ENCODE peak calls at places on chromosome 12, in five cellular contexts. T is activated B cell treated with CpG ODN at 0.5 μM for 24 hours, N is transverse colon, D is GM23338, W is astrocyte of the cerebellum. P is an unnamed sample.

GRCh38 chr12:128672428-128672827 is 151.3 kb downstream of the SLC15A4 start:
- DNase-seq in T (no peak), W (no peak), N (no peak), D (no peak), P (no peak)

GRCh38 chr12:94566345-94566744 is 84.0 kb downstream of the TMCC3 start:
- DNase-seq in D (no peak), N (no peak), T (no peak), W (no peak), P (no peak)

GRCh38 chr12:16504200-16504599 is 101.8 kb downstream of the LMO3 start:
- DNase-seq in D (no peak), N (no peak), T (no peak), W (no peak), P (no peak)

GRCh38 chr12:131690320-131690719 is 20.6 kb upstream of the SFSWAP start:
- DNase-seq in D (no peak), W (no peak), N (no peak), T (no peak), P (no peak)

GRCh38 chr12:121138284-121138683 is 5.6 kb downstream of the P2RX7 start:
- DNase-seq in D (peak), T (no peak), N (no peak), W (no peak), P (no peak)

GRCh38 chr12:52258335-52258901 is 16.0 kb upstream of the KRT86 start:
- DNase-seq in W (no peak), N (no peak), D (peak), T (no peak), P (peak)

GRCh38 chr12:92927436-92928116 is 1.5 kb downstream of the EEA1 start:
- DNase-seq in T (no peak), N (no peak), D (peak), W (no peak), P (no peak)

GRCh38 chr12:49170924-49171323 is 18.0 kb downstream of the TUBA1A start:
- DNase-seq in T (no peak), D (no peak), N (no peak), W (no peak), P (no peak)

GRCh38 chr12:78641837-78642423 is 222.6 kb upstream of the SYT1 start:
- DNase-seq in W (no peak), D (peak), N (no peak), T (no peak), P (no peak)

GRCh38 chr12:115251727-115252126 is 567.8 kb upstream of the TBX3 start:
- DNase-seq in W (no peak), T (no peak), N (no peak), D (peak), P (no peak)

GRCh38 chr12:117865505-117865904 is 103.3 kb downstream of the KSR2 start:
- DNase-seq in W (no peak), N (no peak), D (no peak), T (no peak), P (no peak)

GRCh38 chr12:64893961-64894360 is 69.5 kb downstream of the TBC1D30 start:
- DNase-seq in D (no peak), N (no peak), T (no peak), W (no peak), P (no peak)

GRCh38 chr12:28026701-28027100 is 54.2 kb upstream of the PTHLH start:
- DNase-seq in N (no peak), T (no peak), D (no peak), W (no peak), P (no peak)

GRCh38 chr12:113537751-113538087 is 66.0 kb upstream of the LHX5 start:
- DNase-seq in T (no peak), D (no peak), W (no peak), N (no peak), P (no peak)

GRCh38 chr12:130948751-130949150 is 5.0 kb upstream of the ADGRD1 start:
- DNase-seq in T (no peak), W (no peak), N (no peak), D (no peak), P (no peak)

GRCh38 chr12:51921017-51921725 is 13.9 kb downstream of the ACVRL1 start:
- DNase-seq in D (peak), T (no peak), W (no peak), N (no peak), P (no peak)

GRCh38 chr12:32777776-32778175 is 22.1 kb upstream of the YARS2 start:
- DNase-seq in T (no peak), D (no peak), N (no peak), W (no peak), P (no peak)

GRCh38 chr12:44812062-44812461 is 64.1 kb downstream of the NELL2 start:
- DNase-seq in N (no peak), D (peak), W (no peak), T (no peak), P (no peak)

GRCh38 chr12:86137936-86138335 is 118.3 kb downstream of the MGAT4C start:
- DNase-seq in D (no peak), T (no peak), N (no peak), W (peak), P (no peak)

GRCh38 chr12:11991604-11992003 is 79.1 kb upstream of the BCL2L14 start:
- DNase-seq in T (no peak), W (no peak), D (no peak), N (no peak), P (no peak)

GRCh38 chr12:58882796-58883195 is 37.5 kb downstream of the LRIG3 start:
- DNase-seq in D (peak), W (no peak), N (no peak), T (no peak), P (no peak)

GRCh38 chr12:90947869-90948268 is 7.1 kb downstream of the CCER1 start:
- DNase-seq in N (no peak), T (no peak), D (no peak), W (no peak), P (no peak)

GRCh38 chr12:116395381-116395780 is 117.9 kb upstream of the MED13L start:
- DNase-seq in D (no peak), T (no peak), W (no peak), N (no peak), P (no peak)

GRCh38 chr12:51517800-51518199 is 73.2 kb upstream of the SCN8A start:
- DNase-seq in T (no peak), N (no peak), D (peak), W (no peak), P (no peak)

GRCh38 chr12:132282950-132283771 is 46.2 kb downstream of the GALNT9 start:
- DNase-seq in D (peak), T (no peak), W (no peak), N (no peak), P (no peak)

GRCh38 chr12:11897923-11898322 is 172.8 kb upstream of the BCL2L14 start:
- DNase-seq in D (no peak), T (no peak), N (no peak), W (no peak), P (no peak)

GRCh38 chr12:93379432-93380308 is 1.9 kb downstream of the NUDT4 start:
- DNase-seq in W (no peak), D (no peak), T (no peak), N (no peak), P (no peak)

GRCh38 chr12:102061556-102062418 is at the start of gene WASHC3:
- DNase-seq in T (peak), D (peak), W (peak), N (peak), P (peak)

GRCh38 chr12:57549909-57550627 is at the start of gene KIF5A:
- DNase-seq in N (peak), D (peak), T (peak), W (no peak), P (peak)

GRCh38 chr12:116697305-116698130 is 40.4 kb downstream of the SPRING1 start:
- DNase-seq in W (no peak), D (peak), T (no peak), N (no peak), P (no peak)

GRCh38 chr12:5258498-5258897 is 173.4 kb upstream of the NTF3 start:
- DNase-seq in N (no peak), D (no peak), T (no peak), W (no peak), P (no peak)

GRCh38 chr12:91582799-91583198 is 400.2 kb upstream of the DCN start:
- DNase-seq in T (no peak), D (no peak), W (no peak), N (no peak), P (no peak)

GRCh38 chr12:119176267-119177055 is 2.3 kb upstream of the HSPB8 start:
- DNase-seq in T (no peak), D (peak), N (peak), W (peak), P (no peak)

GRCh38 chr12:101490286-101490920 is 15.3 kb downstream of the SPIC start:
- DNase-seq in D (peak), T (no peak), W (no peak), N (peak), P (no peak)

GRCh38 chr12:13218641-13219040 is 22.1 kb downstream of the EMP1 start:
- DNase-seq in N (no peak), T (no peak), W (no peak), D (no peak), P (no peak)

GRCh38 chr12:51579321-51579850 is 11.6 kb upstream of the SCN8A start:
- DNase-seq in D (no peak), T (no peak), N (no peak), W (no peak), P (no peak)

GRCh38 chr12:1373887-1374286 is 220.5 kb downstream of the FBXL14 start:
- DNase-seq in W (peak), D (no peak), N (no peak), T (no peak), P (no peak)

GRCh38 chr12:99957866-99958466 is 26.8 kb downstream of the ANKS1B start:
- DNase-seq in D (no peak), N (no peak), T (no peak), W (no peak), P (no peak)

DNA sequence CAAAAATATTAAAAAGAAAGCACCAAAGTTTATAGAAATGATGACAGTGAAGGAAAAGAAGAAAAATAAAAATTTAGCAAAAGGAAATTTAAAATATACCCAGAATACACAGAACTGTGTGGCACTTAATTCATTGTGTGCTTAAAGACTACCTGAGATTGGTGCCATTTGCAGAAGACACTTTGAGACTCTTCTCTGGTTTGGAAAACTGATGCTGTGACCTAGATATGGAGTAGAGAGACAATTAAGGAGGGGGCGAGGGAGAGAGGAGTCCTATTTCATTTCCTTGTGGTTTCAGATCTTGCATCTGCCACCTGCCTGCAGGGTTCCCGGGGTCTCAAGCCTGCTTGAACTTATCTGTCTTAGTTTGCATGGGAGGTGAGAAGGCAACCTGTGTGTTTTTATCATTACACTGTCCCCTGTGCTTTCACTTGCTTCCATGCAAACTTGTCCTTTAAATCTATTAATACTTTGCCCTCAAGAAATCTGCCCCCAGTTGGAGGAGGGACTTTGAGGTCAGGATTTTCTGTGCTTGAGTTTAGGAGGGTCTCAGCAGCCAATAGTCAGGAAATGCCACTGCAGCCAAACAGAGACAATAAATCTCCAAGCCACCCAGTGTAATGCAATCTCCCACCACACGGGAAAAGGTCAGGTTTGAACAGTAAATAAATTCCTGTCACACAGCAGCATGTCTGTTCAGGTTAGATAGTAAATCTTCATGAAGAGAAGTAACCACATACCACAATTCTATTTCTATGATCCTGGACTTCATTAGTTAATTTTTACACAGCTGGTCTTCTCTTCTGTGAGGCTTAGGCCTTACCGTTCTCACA is 119.4 kb downstream of the CAND1 start:
- DNase-seq in N (no peak), T (no peak), W (no peak), D (peak), P (no peak)
- TF ChIP-seq CTCF in N (no peak), T (no peak), W (peak), D (no peak), P (peak)

DNA sequence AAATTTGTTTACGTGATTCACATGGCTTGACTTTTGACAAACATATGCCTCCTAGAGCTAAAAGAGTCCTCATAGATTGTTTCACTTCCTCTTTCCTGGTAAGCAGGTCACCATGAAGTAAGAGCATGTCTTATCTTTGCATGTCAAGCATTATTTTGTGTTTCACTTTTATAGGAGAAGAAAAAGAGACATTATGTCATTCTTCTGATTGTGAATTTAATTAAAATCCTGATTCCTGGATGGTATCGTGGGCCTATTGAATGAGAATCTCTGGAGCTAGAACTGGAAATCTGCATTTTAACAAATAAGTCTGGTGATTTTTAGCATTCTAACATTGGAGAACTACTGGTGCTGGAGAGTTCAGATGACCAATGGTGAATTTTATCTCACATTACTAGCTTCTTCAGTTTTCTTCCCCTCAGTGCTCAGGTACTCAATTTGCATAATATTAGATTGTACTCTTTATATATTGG is 218.6 kb upstream of the ATP2B1 start:
- DNase-seq in T (no peak), W (no peak), N (no peak), D (no peak), P (no peak)
- TF ChIP-seq CTCF in T (no peak), W (no peak), N (no peak), D (no peak), P (no peak)

GRCh38 chr12:26122681-26123481 is 2.0 kb downstream of the BHLHE41 start:
- DNase-seq in W (peak), T (no peak), D (peak), N (peak), P (peak)
- TF ChIP-seq CTCF in W (peak), T (no peak), D (peak), N (peak), P (peak)

DNA sequence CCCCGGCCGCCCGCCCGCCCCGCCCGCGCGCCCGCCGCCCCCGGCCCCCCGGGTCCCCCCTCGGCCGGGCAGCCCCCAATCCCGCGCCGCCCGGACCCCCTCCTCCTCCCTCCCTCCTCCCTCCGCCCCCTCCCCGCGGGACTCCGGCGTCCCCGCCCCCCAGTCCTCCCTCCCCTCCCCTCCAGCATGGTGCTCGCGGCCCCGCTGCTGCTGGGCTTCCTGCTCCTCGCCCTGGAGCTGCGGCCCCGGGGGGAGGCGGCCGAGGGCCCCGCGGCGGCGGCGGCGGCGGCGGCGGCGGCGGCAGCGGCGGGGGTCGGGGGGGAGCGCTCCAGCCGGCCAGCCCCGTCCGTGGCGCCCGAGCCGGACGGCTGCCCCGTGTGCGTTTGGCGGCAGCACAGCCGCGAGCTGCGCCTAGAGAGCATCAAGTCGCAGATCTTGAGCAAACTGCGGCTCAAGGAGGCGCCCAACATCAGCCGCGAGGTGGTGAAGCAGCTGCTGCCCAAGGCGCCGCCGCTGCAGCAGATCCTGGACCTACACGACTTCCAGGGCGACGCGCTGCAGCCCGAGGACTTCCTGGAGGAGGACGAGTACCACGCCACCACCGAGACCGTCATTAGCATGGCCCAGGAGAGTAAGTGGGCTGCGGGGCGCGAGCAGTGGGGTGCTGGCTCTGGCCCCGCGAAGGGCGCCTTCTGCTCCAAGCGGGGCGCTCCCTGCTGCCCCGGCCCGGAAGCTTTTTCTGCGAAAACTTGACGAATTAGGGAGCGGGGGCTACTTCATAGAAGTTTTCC is 404 bp downstream of the GDF11 start:
- DNase-seq in D (peak), N (peak), T (peak), W (no peak), P (peak)
- TF ChIP-seq CTCF in D (peak), N (no peak), T (no peak), W (no peak), P (no peak)